ENCODE peak calls at places on chromosomes 3 and 15, in ten cellular contexts. A, D, H, J, E, R, Q, N, Z and G are unnamed samples.

GRCh38 chr3:177887475-177887874 is 648.8 kb upstream of the KCNMB2 start:
- DNase-seq in R (peak), Q (no peak), H (no peak), D (no peak), Z (no peak), A (no peak), E (no peak), N (no peak), J (no peak), G (no peak)

GRCh38 chr15:68143785-68144184 is 61.3 kb downstream of the CALML4 start:
- DNase-seq in A (no peak), D (no peak), E (no peak), N (no peak), H (no peak), R (no peak), Z (no peak), Q (no peak), J (no peak), G (no peak)

GRCh38 chr3:38544926-38545325 is 48.8 kb downstream of the EXOG start:
- DNase-seq in J (no peak), N (no peak), E (no peak), Z (no peak), D (no peak), A (no peak), H (no peak), Q (no peak), R (no peak), G (no peak)

GRCh38 chr3:71703796-71704195 is 21.4 kb downstream of the EIF4E3 start:
- DNase-seq in Q (no peak), D (no peak), R (no peak), A (no peak), J (no peak), E (no peak), N (no peak), Z (no peak), H (no peak), G (no peak)

GRCh38 chr15:40594429-40594836 is 384 bp downstream of the KNL1 start:
- DNase-seq in H (peak), N (no peak), A (peak), D (peak), Z (peak), Q (peak), E (peak), R (peak), J (peak), G (no peak)

GRCh38 chr15:45157974-45158373 is 28.2 kb downstream of the DUOX1 start:
- DNase-seq in H (peak), R (no peak), N (no peak), E (peak), Q (no peak), D (no peak), J (no peak), A (peak), Z (peak), G (no peak)

GRCh38 chr15:70569139-70569717 is 194.1 kb downstream of the UACA start:
- DNase-seq in A (peak), N (peak), Z (peak), J (no peak), D (no peak), H (peak), E (no peak), R (no peak), Q (no peak), G (no peak)

GRCh38 chr15:89416339-89417183 is 79.8 kb downstream of the RHCG start:
- DNase-seq in Z (peak), J (peak), R (peak), E (no peak), Q (no peak), D (peak), H (peak), A (peak), N (peak), G (peak)

GRCh38 chr3:170128259-170128976 is 53.1 kb downstream of the PHC3 start:
- DNase-seq in Z (no peak), D (no peak), R (peak), Q (no peak), N (no peak), H (no peak), A (no peak), E (peak), J (no peak), G (no peak)

GRCh38 chr3:64049136-64049535 is 25.8 kb upstream of the PSMD6 start:
- DNase-seq in N (peak), A (peak), R (no peak), H (peak), E (no peak), D (no peak), Z (peak), Q (no peak), J (no peak), G (no peak)

GRCh38 chr3:27228805-27229204 is 140.4 kb downstream of the NEK10 start:
- DNase-seq in Q (no peak), Z (no peak), E (no peak), J (no peak), H (no peak), N (no peak), A (no peak), D (no peak), R (no peak), G (no peak)

GRCh38 chr3:124383051-124383450 is 347.2 kb upstream of the UMPS start:
- DNase-seq in R (no peak), N (no peak), Z (no peak), Q (no peak), H (no peak), J (no peak), D (no peak), E (no peak), A (peak), G (no peak)

GRCh38 chr3:111676177-111677021 is 81.3 kb upstream of the ZBED2 start:
- DNase-seq in H (no peak), A (peak), Q (no peak), E (no peak), N (peak), R (no peak), Z (peak), J (no peak), D (no peak), G (no peak)

GRCh38 chr3:105836533-105836932 is 32.3 kb downstream of the CBLB start:
- DNase-seq in N (no peak), Z (peak), J (no peak), Q (no peak), A (peak), R (peak), H (peak), E (no peak), D (no peak), G (no peak)
- TF ChIP-seq CTCF in N (no peak), Z (no peak), J (no peak), Q (no peak), A (no peak), R (no peak), H (peak), E (no peak), D (no peak), G (no peak)

DNA sequence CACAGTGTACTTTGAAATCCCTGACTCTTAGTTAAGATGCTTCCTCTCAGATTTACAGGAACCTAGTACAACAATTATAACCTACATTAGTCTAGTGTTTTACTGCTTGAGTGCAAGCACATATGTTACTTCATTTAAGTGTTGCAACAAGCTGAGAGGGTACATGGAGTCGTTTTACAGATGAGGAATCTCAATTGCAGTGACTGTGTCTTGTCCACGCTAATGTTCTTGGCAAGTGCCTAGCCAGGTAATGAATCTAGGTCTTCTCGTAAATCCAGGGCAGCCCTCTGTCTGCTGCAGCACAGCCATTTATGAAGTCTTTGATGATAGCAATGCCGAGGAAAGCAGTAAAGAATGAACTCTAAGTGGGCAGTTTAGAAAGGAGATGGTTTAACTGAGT is 384.4 kb upstream of the ARPP21 start:
- DNase-seq in H (no peak), A (no peak), D (no peak), E (no peak), J (no peak), N (no peak), Z (peak), Q (no peak), R (no peak), G (no peak)
- TF ChIP-seq CTCF in H (no peak), A (no peak), D (no peak), E (no peak), J (no peak), N (no peak), Z (no peak), Q (no peak), R (no peak), G (no peak)

GRCh38 chr3:148992635-148993230 is 1.4 kb downstream of the GYG1 start:
- DNase-seq in H (no peak), N (no peak), J (no peak), R (no peak), D (peak), Q (no peak), A (no peak), Z (no peak), E (no peak), G (no peak)

GRCh38 chr3:148990211-148990610 is 1.1 kb upstream of the GYG1 start:
- DNase-seq in R (peak), E (no peak), Q (no peak), A (no peak), J (no peak), Z (no peak), N (no peak), H (no peak), D (no peak), G (no peak)

GRCh38 chr3:148992027-148992634 is 791 bp downstream of the GYG1 start:
- DNase-seq in R (peak), H (no peak), J (peak), D (peak), Q (peak), E (no peak), Z (peak), A (peak), N (peak), G (no peak)

GRCh38 chr3:148991219-148992026 is at the start of gene GYG1:
- DNase-seq in R (peak), E (peak), Z (peak), A (peak), J (peak), H (peak), Q (peak), D (peak), N (peak), G (peak)
- TF ChIP-seq CTCF in R (peak), E (peak), Z (peak), A (peak), J (peak), H (peak), Q (peak), D (peak), N (peak), G (peak)

DNA sequence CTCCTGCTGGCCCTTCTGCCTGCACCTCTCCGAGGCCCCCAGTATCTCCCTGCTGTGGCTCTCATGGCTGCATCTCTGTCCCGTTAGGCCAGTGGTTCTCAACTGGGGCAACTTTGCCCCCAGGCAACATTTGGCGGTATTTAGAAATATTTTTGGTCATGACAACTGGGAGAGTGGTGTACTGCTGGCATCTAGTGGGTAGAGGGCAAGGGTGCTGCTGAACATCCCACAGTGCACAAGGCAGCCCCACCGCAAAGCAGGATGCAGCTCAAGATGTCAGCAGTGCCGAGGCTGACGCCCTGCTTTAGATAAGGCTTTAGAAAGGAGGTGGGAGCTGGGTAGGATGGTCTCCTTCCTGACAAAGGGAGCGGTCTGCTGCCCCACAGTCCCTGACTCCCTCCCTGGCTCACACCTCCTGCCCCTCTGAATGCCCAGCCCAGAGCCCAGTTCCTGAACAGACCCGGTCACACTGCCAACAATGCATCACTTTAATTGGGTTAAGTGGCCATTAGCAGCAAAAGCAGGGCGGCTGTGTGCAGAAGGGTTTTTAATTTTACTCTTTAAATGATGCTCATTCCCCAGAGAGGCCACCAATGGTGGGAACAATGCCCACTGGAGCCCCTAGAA is 68.8 kb upstream of the TMEM115 start:
- DNase-seq in Q (no peak), R (no peak), J (no peak), E (no peak), H (no peak), D (no peak), A (peak), Z (peak), N (no peak), G (no peak)
- TF ChIP-seq CTCF in Q (peak), R (no peak), J (no peak), E (no peak), H (no peak), D (no peak), A (peak), Z (no peak), N (no peak), G (no peak)

DNA sequence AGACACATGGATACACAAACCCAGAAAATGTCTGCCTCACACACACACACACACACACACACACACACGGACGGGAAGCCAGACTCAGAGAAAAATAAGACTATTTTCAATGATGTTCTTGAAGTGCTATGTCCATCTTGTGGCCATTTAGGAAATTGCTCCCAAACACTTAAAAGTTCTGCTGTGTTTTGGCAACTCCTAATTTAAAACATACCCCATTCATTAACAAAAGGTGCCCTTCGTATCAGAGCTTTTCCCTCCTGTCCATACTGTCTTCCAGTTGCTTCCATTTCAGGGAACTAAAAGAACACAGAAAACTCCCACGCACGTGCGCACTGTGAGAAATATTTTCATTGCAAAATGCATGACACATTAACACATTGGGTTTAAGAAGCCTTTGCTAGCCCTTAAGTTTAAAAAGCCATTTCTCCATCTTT is 44.6 kb downstream of the SLC12A1 start:
- DNase-seq in J (peak), H (peak), R (peak), Z (peak), E (peak), A (peak), Q (no peak), N (peak), D (no peak), G (no peak)
- TF ChIP-seq CTCF in J (peak), H (peak), R (peak), Z (peak), E (peak), A (peak), Q (peak), N (peak), D (peak), G (peak)

GRCh38 chr3:25091938-25092337 is 336.1 kb upstream of the RARB start:
- DNase-seq in H (no peak), Q (no peak), J (no peak), D (no peak), Z (no peak), E (no peak), N (no peak), A (no peak), R (no peak), G (no peak)

GRCh38 chr3:25090869-25091453 is 337.1 kb upstream of the RARB start:
- DNase-seq in R (no peak), J (no peak), Z (no peak), D (no peak), H (no peak), E (no peak), A (no peak), N (no peak), Q (no peak), G (no peak)

GRCh38 chr3:25097023-25097422 is 331.0 kb upstream of the RARB start:
- DNase-seq in Q (no peak), D (no peak), R (no peak), H (no peak), Z (no peak), N (no peak), A (no peak), E (no peak), J (no peak), G (no peak)

GRCh38 chr3:25096536-25096935 is 331.5 kb upstream of the RARB start:
- DNase-seq in N (no peak), Q (no peak), R (no peak), E (no peak), A (peak), J (no peak), Z (no peak), D (no peak), H (no peak), G (no peak)

DNA sequence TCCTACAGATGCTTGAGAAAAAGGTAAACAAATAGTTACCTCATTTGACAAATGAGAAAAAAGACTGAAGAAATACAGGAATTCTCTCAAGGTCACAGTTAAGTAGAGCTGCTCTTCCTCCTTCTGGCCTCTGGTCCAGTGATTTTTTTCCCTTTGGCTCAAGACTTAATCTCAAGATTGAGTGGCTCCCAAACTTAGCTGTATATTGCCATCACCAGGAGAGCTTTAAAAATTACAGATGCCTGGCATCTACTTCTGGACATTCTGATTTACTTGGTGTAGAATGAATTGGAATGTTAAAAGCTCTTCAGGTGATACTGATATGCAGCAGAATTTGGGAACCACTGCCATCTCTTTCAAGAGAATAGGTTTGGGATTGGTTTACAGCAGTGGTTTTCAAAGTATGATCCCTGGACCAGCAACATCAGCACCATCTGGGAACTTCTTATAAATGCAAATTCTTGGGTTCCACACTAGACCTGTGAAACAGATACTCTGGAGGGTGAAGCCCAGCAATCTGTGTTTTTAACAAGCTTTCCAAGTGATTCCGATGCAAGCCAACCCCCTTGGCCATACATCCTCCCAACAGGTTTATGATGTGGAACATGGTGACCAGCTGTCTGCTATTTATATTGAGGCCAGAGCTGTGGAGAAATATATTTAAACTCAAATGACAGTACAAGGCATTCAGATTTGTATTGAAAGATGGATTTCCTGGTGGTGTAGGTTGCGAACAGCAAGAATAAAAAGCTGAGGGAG is 333.0 kb upstream of the RARB start:
- DNase-seq in D (no peak), E (no peak), Z (no peak), R (no peak), J (no peak), H (no peak), A (no peak), N (no peak), Q (no peak), G (no peak)
- TF ChIP-seq CTCF in D (no peak), E (peak), Z (no peak), R (no peak), J (no peak), H (no peak), A (no peak), N (no peak), Q (peak), G (peak)